ENCODE peak calls at places on chromosomes 11 and 22, in nine cellular contexts. One of them, this sample, is unnamed. For H3K4me1 and H3K36me3, the result is how much of the 10 kb centered on the place peaks cover.

GRCh38 chr22:38298312-38299000 is 18.8 kb downstream of the CSNK1E start:
- DNase-seq in neural progenitor cell: peak
- DNase-seq in HCT116: peak
- DNase-seq in MM.1S: no peak
- DNase-seq in GM23248: peak
- DNase-seq in SK-N-SH: peak
- DNase-seq in hepatocyte: peak
- DNase-seq in GM23338: peak
- DNase-seq in PC-3: peak
- DNase-seq in this sample: peak

GRCh38 chr11:121082670-121083069 is 18.4 kb upstream of the TECTA start:
- DNase-seq in neural progenitor cell: peak
- DNase-seq in HCT116: no peak
- DNase-seq in MM.1S: no peak
- DNase-seq in GM23248: peak
- DNase-seq in SK-N-SH: no peak
- DNase-seq in hepatocyte: peak
- DNase-seq in GM23338: peak
- DNase-seq in PC-3: peak
- DNase-seq in this sample: no peak

GRCh38 chr22:41725510-41726110 is 26.3 kb downstream of the MEI1 start:
- DNase-seq in neural progenitor cell: no peak
- DNase-seq in HCT116: no peak
- DNase-seq in MM.1S: no peak
- DNase-seq in GM23248: no peak
- DNase-seq in SK-N-SH: no peak
- DNase-seq in hepatocyte: peak
- DNase-seq in GM23338: no peak
- DNase-seq in PC-3: peak
- DNase-seq in this sample: no peak

GRCh38 chr11:130145975-130146776 is 13.4 kb upstream of the ST14 start:
- DNase-seq in neural progenitor cell: no peak
- DNase-seq in HCT116: peak
- DNase-seq in MM.1S: peak
- DNase-seq in GM23248: peak
- DNase-seq in SK-N-SH: no peak
- DNase-seq in hepatocyte: peak
- DNase-seq in GM23338: peak
- DNase-seq in PC-3: peak
- DNase-seq in this sample: no peak

GRCh38 chr22:27987557-27987956 is 68.5 kb upstream of the PITPNB start:
- DNase-seq in neural progenitor cell: no peak
- DNase-seq in HCT116: no peak
- DNase-seq in MM.1S: no peak
- DNase-seq in GM23248: peak
- DNase-seq in SK-N-SH: no peak
- DNase-seq in hepatocyte: no peak
- DNase-seq in GM23338: no peak
- DNase-seq in PC-3: no peak
- DNase-seq in this sample: no peak

GRCh38 chr11:114026355-114026754 is 33.2 kb upstream of the ZBTB16 start:
- DNase-seq in neural progenitor cell: peak
- DNase-seq in HCT116: no peak
- DNase-seq in MM.1S: peak
- DNase-seq in GM23248: peak
- DNase-seq in SK-N-SH: no peak
- DNase-seq in hepatocyte: peak
- DNase-seq in GM23338: peak
- DNase-seq in PC-3: peak
- DNase-seq in this sample: peak

GRCh38 chr11:15920856-15921629 is 435.3 kb downstream of the SOX6 start:
- DNase-seq in neural progenitor cell: peak
- DNase-seq in HCT116: no peak
- DNase-seq in MM.1S: no peak
- DNase-seq in GM23248: no peak
- DNase-seq in SK-N-SH: no peak
- DNase-seq in hepatocyte: no peak
- DNase-seq in GM23338: no peak
- DNase-seq in PC-3: no peak
- DNase-seq in this sample: no peak

GRCh38 chr11:20156280-20156875 is 3.9 kb downstream of the DBX1 start:
- DNase-seq in neural progenitor cell: peak
- DNase-seq in HCT116: no peak
- DNase-seq in MM.1S: no peak
- DNase-seq in GM23248: no peak
- DNase-seq in SK-N-SH: peak
- DNase-seq in hepatocyte: no peak
- DNase-seq in GM23338: peak
- DNase-seq in PC-3: no peak
- DNase-seq in this sample: no peak

GRCh38 chr22:35893698-35894097 is 134.9 kb downstream of the RBFOX2 start:
- DNase-seq in neural progenitor cell: no peak
- DNase-seq in HCT116: no peak
- DNase-seq in MM.1S: no peak
- DNase-seq in GM23248: no peak
- DNase-seq in SK-N-SH: no peak
- DNase-seq in hepatocyte: no peak
- DNase-seq in GM23338: no peak
- DNase-seq in PC-3: no peak
- DNase-seq in this sample: peak

GRCh38 chr22:25197335-25197734 is 2.3 kb upstream of the CRYBB3 start:
- DNase-seq in neural progenitor cell: no peak
- DNase-seq in HCT116: no peak
- DNase-seq in MM.1S: no peak
- DNase-seq in GM23248: no peak
- DNase-seq in SK-N-SH: no peak
- DNase-seq in hepatocyte: no peak
- DNase-seq in GM23338: no peak
- DNase-seq in PC-3: no peak
- DNase-seq in this sample: no peak

GRCh38 chr11:40130427-40130826 is 1329.0 kb downstream of the LRRC4C start:
- DNase-seq in neural progenitor cell: peak
- DNase-seq in HCT116: no peak
- DNase-seq in MM.1S: no peak
- DNase-seq in GM23248: no peak
- DNase-seq in SK-N-SH: peak
- DNase-seq in hepatocyte: peak
- DNase-seq in GM23338: peak
- DNase-seq in PC-3: peak
- DNase-seq in this sample: no peak

GRCh38 chr11:130103296-130103814 is 33.7 kb downstream of the APLP2 start:
- DNase-seq in neural progenitor cell: no peak
- DNase-seq in HCT116: no peak
- DNase-seq in MM.1S: no peak
- DNase-seq in GM23248: peak
- DNase-seq in SK-N-SH: peak
- DNase-seq in hepatocyte: peak
- DNase-seq in GM23338: no peak
- DNase-seq in PC-3: peak
- DNase-seq in this sample: no peak

GRCh38 chr22:38214248-38215056 is 12.7 kb downstream of the MAFF start:
- DNase-seq in neural progenitor cell: peak
- DNase-seq in HCT116: no peak
- DNase-seq in MM.1S: peak
- DNase-seq in GM23248: peak
- DNase-seq in SK-N-SH: peak
- DNase-seq in hepatocyte: peak
- DNase-seq in GM23338: peak
- DNase-seq in PC-3: no peak
- DNase-seq in this sample: peak

GRCh38 chr11:96012086-96012824 is 88.3 kb upstream of the MTMR2 start:
- DNase-seq in neural progenitor cell: peak
- DNase-seq in HCT116: peak
- DNase-seq in MM.1S: peak
- DNase-seq in GM23248: peak
- DNase-seq in SK-N-SH: peak
- DNase-seq in hepatocyte: peak
- DNase-seq in GM23338: peak
- DNase-seq in PC-3: peak
- DNase-seq in this sample: peak

GRCh38 chr11:72971611-72972010 is 157.4 kb downstream of the ATG16L2 start:
- DNase-seq in neural progenitor cell: no peak
- DNase-seq in HCT116: no peak
- DNase-seq in MM.1S: no peak
- DNase-seq in GM23248: no peak
- DNase-seq in SK-N-SH: no peak
- DNase-seq in hepatocyte: no peak
- DNase-seq in GM23338: no peak
- DNase-seq in PC-3: no peak
- DNase-seq in this sample: no peak
- H3K4me1 ChIP-seq in neural progenitor cell: under half
- H3K4me1 ChIP-seq in HCT116: under half
- H3K4me1 ChIP-seq in MM.1S: under half
- H3K4me1 ChIP-seq in GM23248: half or more
- H3K4me1 ChIP-seq in SK-N-SH: under half
- H3K4me1 ChIP-seq in hepatocyte: under half
- H3K4me1 ChIP-seq in GM23338: under half
- H3K4me1 ChIP-seq in PC-3: under half
- H3K4me1 ChIP-seq in this sample: under half

GRCh38 chr11:3686751-3687150 is 15.6 kb upstream of the CHRNA10 start:
- DNase-seq in neural progenitor cell: no peak
- DNase-seq in HCT116: no peak
- DNase-seq in MM.1S: no peak
- DNase-seq in GM23248: peak
- DNase-seq in SK-N-SH: no peak
- DNase-seq in hepatocyte: no peak
- DNase-seq in GM23338: no peak
- DNase-seq in PC-3: no peak
- DNase-seq in this sample: no peak

GRCh38 chr11:3685923-3686322 is 14.7 kb upstream of the CHRNA10 start:
- DNase-seq in neural progenitor cell: no peak
- DNase-seq in HCT116: no peak
- DNase-seq in MM.1S: no peak
- DNase-seq in GM23248: no peak
- DNase-seq in SK-N-SH: no peak
- DNase-seq in hepatocyte: no peak
- DNase-seq in GM23338: no peak
- DNase-seq in PC-3: no peak
- DNase-seq in this sample: no peak

GRCh38 chr11:3684129-3684685 is 13.0 kb upstream of the CHRNA10 start:
- DNase-seq in neural progenitor cell: no peak
- DNase-seq in HCT116: no peak
- DNase-seq in MM.1S: no peak
- DNase-seq in GM23248: no peak
- DNase-seq in SK-N-SH: no peak
- DNase-seq in hepatocyte: no peak
- DNase-seq in GM23338: no peak
- DNase-seq in PC-3: no peak
- DNase-seq in this sample: no peak

GRCh38 chr11:3684787-3685186 is 13.6 kb upstream of the CHRNA10 start:
- DNase-seq in neural progenitor cell: no peak
- DNase-seq in HCT116: no peak
- DNase-seq in MM.1S: no peak
- DNase-seq in GM23248: no peak
- DNase-seq in SK-N-SH: no peak
- DNase-seq in hepatocyte: no peak
- DNase-seq in GM23338: no peak
- DNase-seq in PC-3: no peak
- DNase-seq in this sample: no peak

DNA sequence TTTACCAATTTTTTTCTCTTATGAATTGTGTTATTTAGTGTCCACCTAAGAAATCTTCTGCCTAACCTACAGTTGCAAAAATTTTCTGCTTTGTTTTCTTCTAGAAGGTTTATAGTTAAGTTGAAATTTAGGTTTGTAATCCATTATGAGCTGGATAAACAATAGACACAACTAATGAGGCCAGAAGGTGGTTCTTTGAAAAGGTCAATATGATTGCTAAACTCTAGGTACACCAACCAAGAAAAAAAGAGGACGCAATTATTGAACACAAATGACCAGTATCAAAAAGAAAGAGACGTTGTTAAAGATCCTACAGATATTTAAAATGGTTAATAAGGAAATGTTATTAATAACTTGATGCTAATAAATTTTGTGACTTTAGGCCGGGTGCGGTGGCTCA is 16.2 kb upstream of the CHRNA10 start:
- DNase-seq in neural progenitor cell: no peak
- DNase-seq in HCT116: no peak
- DNase-seq in MM.1S: no peak
- DNase-seq in GM23248: no peak
- DNase-seq in SK-N-SH: no peak
- DNase-seq in hepatocyte: no peak
- DNase-seq in GM23338: no peak
- DNase-seq in PC-3: no peak
- DNase-seq in this sample: no peak
- H3K36me3 ChIP-seq in neural progenitor cell: under half
- H3K36me3 ChIP-seq in HCT116: half or more
- H3K36me3 ChIP-seq in MM.1S: under half
- H3K36me3 ChIP-seq in GM23248: half or more
- H3K36me3 ChIP-seq in SK-N-SH: half or more
- H3K36me3 ChIP-seq in hepatocyte: under half
- H3K36me3 ChIP-seq in GM23338: half or more
- H3K36me3 ChIP-seq in PC-3: half or more
- H3K36me3 ChIP-seq in this sample: half or more

GRCh38 chr11:83734120-83734519 is 448.0 kb upstream of the CCDC90B start:
- DNase-seq in neural progenitor cell: no peak
- DNase-seq in HCT116: no peak
- DNase-seq in MM.1S: no peak
- DNase-seq in GM23248: no peak
- DNase-seq in SK-N-SH: no peak
- DNase-seq in hepatocyte: no peak
- DNase-seq in GM23338: no peak
- DNase-seq in PC-3: no peak
- DNase-seq in this sample: no peak

GRCh38 chr11:83736689-83737088 is 450.5 kb upstream of the CCDC90B start:
- DNase-seq in neural progenitor cell: no peak
- DNase-seq in HCT116: no peak
- DNase-seq in MM.1S: no peak
- DNase-seq in GM23248: peak
- DNase-seq in SK-N-SH: no peak
- DNase-seq in hepatocyte: no peak
- DNase-seq in GM23338: no peak
- DNase-seq in PC-3: peak
- DNase-seq in this sample: no peak
- TF ChIP-seq EZH2phosphoT487 in neural progenitor cell: no peak
- TF ChIP-seq EZH2phosphoT487 in HCT116: no peak
- TF ChIP-seq EZH2phosphoT487 in MM.1S: no peak
- TF ChIP-seq EZH2phosphoT487 in GM23248: no peak
- TF ChIP-seq EZH2phosphoT487 in SK-N-SH: no peak
- TF ChIP-seq EZH2phosphoT487 in hepatocyte: no peak
- TF ChIP-seq EZH2phosphoT487 in GM23338: no peak
- TF ChIP-seq EZH2phosphoT487 in PC-3: no peak
- TF ChIP-seq EZH2phosphoT487 in this sample: no peak

DNA sequence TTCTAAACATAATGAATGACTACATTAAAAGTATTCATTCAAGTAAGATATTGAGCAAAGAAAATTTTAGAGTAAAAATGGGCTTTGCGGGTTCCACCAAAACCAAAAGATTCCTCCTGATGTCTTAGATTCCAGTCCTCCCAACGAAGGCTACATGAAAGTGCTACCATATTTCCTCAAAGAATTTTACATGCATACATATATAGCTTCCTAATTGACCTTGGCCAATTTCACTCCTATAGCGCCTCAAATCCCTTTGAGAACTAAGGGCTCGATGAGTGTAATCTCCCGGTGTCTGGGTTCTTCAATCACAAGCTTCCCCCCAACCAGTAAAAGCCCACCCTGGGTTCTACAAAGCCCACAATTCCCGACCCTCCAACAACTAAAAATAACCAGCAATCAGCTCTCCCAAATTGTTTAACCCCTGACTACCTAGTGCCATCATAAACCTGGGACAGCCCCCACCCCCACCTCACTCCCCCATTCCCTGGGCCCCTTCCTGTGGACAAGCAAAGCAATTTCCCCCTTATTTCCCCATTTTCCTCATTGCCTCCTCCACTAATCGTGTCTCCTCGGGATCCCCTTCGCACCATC is 1.2 kb downstream of the SIK3 start:
- DNase-seq in neural progenitor cell: no peak
- DNase-seq in HCT116: no peak
- DNase-seq in MM.1S: no peak
- DNase-seq in GM23248: peak
- DNase-seq in SK-N-SH: no peak
- DNase-seq in hepatocyte: no peak
- DNase-seq in GM23338: no peak
- DNase-seq in PC-3: no peak
- DNase-seq in this sample: peak
- H3K4me1 ChIP-seq in neural progenitor cell: under half
- H3K4me1 ChIP-seq in HCT116: under half
- H3K4me1 ChIP-seq in MM.1S: under half
- H3K4me1 ChIP-seq in GM23248: under half
- H3K4me1 ChIP-seq in SK-N-SH: under half
- H3K4me1 ChIP-seq in hepatocyte: under half
- H3K4me1 ChIP-seq in GM23338: under half
- H3K4me1 ChIP-seq in PC-3: under half
- H3K4me1 ChIP-seq in this sample: under half

This sample was measured in OCI-LY7.